ENCODE peak calls at places on chromosomes 5 and 9, in nine cellular contexts. D is CD8-positive, alpha-beta T cell; U is suprapubic skin; C is gastrocnemius medialis; H is brain microvascular endothelial cell; V is tibial nerve; W is left ventricle myocardium inferior; T is kidney; R is GM23338. K is an unnamed sample.
A peak's percentile ranks its signal among the peaks of the same experiment; 100 is the strongest.

GRCh38 chr9:83280259-83280658 is 217.3 kb upstream of the RASEF start:
- DNase-seq in W (no peak), U (no peak), R (no peak), D (no peak), V (no peak), T (no peak), H (peak; percentile 41), C (peak; percentile 59), K (no peak)

GRCh38 chr9:136110082-136111061 is 8.3 kb downstream of the TMEM250 start:
- DNase-seq in C (no peak), U (no peak), R (peak; percentile 62), V (no peak), D (peak; percentile 32), W (no peak), H (no peak), T (no peak), K (no peak)

GRCh38 chr5:143583385-143583784 is 179.9 kb upstream of the NR3C1 start:
- DNase-seq in W (no peak), C (no peak), U (no peak), D (no peak), R (no peak), V (no peak), T (no peak), H (no peak), K (no peak)

GRCh38 chr5:114055318-114055788 is 306.5 kb upstream of the KCNN2 start:
- DNase-seq in T (peak; percentile 72), U (no peak), V (no peak), W (peak; percentile 58), R (peak; percentile 88), H (peak; percentile 27), D (no peak), C (peak; percentile 50), K (no peak)

GRCh38 chr9:125262217-125262991 is 778 bp downstream of the GAPVD1 start:
- DNase-seq in V (no peak), T (no peak), U (peak; percentile 48), D (peak; percentile 35), C (peak; percentile 43), R (no peak), W (no peak), H (no peak), K (no peak)

GRCh38 chr9:74642376-74642775 is 145.2 kb downstream of the RORB start:
- DNase-seq in V (no peak), D (no peak), T (no peak), U (no peak), H (no peak), W (no peak), C (no peak), R (no peak), K (no peak)

GRCh38 chr9:83401328-83401895 is 136.8 kb downstream of the FRMD3 start:
- DNase-seq in U (no peak), T (no peak), D (no peak), R (peak; percentile 8), H (no peak), W (no peak), V (no peak), C (no peak), K (no peak)

GRCh38 chr5:138469540-138470321 is 4.5 kb downstream of the EGR1 start:
- DNase-seq in D (no peak), R (no peak), H (peak; percentile 52), W (no peak), C (no peak), V (no peak), T (no peak), U (no peak), K (no peak)

GRCh38 chr9:133377721-133378216 is 1.6 kb downstream of the STKLD1 start:
- DNase-seq in D (no peak), T (no peak), U (no peak), V (no peak), C (no peak), H (peak; percentile 19), W (no peak), R (no peak), K (no peak)

GRCh38 chr9:36895744-36896260 is 138.3 kb downstream of the PAX5 start:
- DNase-seq in U (peak; percentile 22), W (no peak), R (no peak), D (no peak), V (no peak), C (no peak), T (no peak), H (no peak), K (peak; percentile 50)

GRCh38 chr9:91047993-91048607 is 246.5 kb downstream of the SYK start:
- DNase-seq in H (peak; percentile 89), T (no peak), U (peak; percentile 36), W (no peak), D (no peak), R (no peak), V (no peak), C (no peak), K (no peak)

GRCh38 chr9:36144322-36145206 is 8.0 kb downstream of the GLIPR2 start:
- DNase-seq in V (no peak), H (no peak), W (no peak), T (no peak), C (no peak), D (no peak), R (no peak), U (no peak), K (no peak)

GRCh38 chr9:122116040-122116439 is 22.9 kb upstream of the TTLL11 start:
- DNase-seq in C (no peak), T (peak; percentile 2), W (no peak), R (peak; percentile 69), V (no peak), H (no peak), U (no peak), D (no peak), K (no peak)

GRCh38 chr9:137501457-137501856 is 42.3 kb upstream of the NSMF start:
- DNase-seq in D (no peak), C (no peak), T (no peak), V (no peak), W (no peak), H (no peak), R (no peak), U (no peak), K (no peak)

GRCh38 chr5:157463621-157464407 is 3.8 kb downstream of the NIPAL4 start:
- DNase-seq in T (no peak), R (no peak), D (no peak), U (no peak), V (no peak), C (peak; percentile 25), W (no peak), H (peak; percentile 47), K (peak; percentile 17)

GRCh38 chr9:125538092-125538473 is 168.9 kb downstream of the MAPKAP1 start:
- DNase-seq in V (no peak), C (no peak), H (peak; percentile 91), U (no peak), T (no peak), D (no peak), W (no peak), R (no peak), K (no peak)

GRCh38 chr5:5708367-5708919 is 286.0 kb downstream of the ICE1 start:
- DNase-seq in H (no peak), T (no peak), U (no peak), R (no peak), W (no peak), D (no peak), V (no peak), C (no peak), K (no peak)

GRCh38 chr9:34154052-34154451 is 24.8 kb upstream of the UBAP1 start:
- DNase-seq in H (no peak), C (no peak), W (no peak), V (no peak), T (no peak), U (no peak), D (no peak), R (peak; percentile 28), K (no peak)

DNA sequence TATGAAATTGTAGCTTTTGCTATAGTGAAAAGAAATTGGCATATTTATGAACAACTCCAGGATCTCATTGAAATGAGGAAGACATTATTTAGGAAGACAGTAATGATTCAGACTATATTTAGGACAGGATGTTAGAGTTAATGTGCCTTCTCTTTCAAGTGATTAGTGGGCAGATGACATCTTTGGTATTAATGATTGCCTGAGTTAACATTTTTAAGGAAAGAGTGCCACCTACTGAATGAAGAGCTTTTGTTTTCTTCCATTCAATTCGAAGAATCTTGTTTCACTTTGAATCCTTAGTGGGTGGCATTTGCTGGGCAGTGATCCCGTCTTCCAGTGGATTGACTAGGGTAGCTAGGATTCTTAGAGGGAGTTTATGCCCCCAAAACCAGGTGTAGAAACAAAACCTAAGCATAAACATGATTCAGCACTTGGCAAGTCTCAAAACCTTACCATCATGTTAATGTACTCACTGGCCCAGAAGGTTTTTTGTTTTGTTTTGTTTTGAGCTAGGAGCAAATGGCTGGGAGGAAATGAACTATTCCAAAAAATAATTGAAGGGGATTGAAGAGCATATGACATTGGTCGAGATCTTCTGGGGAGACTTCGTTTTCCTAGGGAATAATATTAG is 23.2 kb downstream of the MAP3K1 start:
- DNase-seq in D (no peak), V (no peak), U (no peak), H (no peak), T (no peak), W (no peak), C (no peak), R (peak; percentile 60), K (no peak)
- H3K27ac ChIP-seq in D (no peak overlapping the region), V (no peak overlapping the region), U (peak overlapping the region; percentile 65), H (peak overlapping the region; percentile 21), T (no peak overlapping the region), W (peak overlapping the region; percentile 54), C (peak overlapping the region; percentile 35), R (no peak overlapping the region), K (no peak overlapping the region)

DNA sequence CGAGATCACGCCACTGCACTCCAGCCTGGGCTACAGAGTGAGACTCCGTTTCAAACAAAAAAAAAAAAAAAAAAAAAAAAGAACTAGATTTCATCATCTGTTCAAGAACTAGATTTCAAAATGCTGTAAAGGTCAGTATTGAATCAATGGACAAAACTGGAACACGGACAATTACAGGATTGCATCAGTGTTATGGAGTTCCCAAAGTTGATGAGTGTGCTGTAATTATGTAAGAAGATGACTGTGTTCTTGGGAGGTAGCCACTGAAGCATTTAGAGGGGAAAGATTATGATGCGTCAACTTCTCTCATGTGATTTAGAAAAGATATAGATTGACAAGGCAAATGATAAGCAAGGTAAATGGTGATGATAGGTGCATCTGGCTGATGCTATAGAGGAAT is 6.5 kb downstream of the FAM240B start:
- DNase-seq in T (no peak), W (no peak), H (peak; percentile 45), R (no peak), C (no peak), D (no peak), U (no peak), V (peak; percentile 69), K (no peak)
- H3K4me3 ChIP-seq in T (no peak overlapping the region), W (no peak overlapping the region), H (no peak overlapping the region), R (no peak overlapping the region), C (no peak overlapping the region), D (no peak overlapping the region), U (no peak overlapping the region), V (no peak overlapping the region), K (no peak overlapping the region)

DNA sequence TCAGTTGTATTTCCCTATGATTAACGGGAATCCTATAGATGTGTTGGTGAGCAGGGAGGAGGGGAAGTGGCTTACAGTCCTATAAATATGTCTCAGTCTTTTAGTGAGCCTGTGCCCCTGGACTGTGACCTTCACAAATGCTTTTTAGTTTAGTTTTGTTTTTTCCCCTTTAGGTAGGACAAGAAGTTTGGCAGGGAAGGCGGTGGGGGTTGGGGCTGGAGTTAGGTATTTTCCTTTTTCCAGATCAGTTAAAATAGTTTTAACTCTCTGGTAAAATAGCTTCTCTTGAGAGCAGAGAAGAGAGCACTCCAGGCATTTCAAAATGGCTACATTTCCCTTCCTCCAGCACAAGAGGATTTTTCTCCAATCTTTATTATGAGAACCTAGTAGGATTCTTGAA is 272.1 kb downstream of the SPATA31D1 start:
- DNase-seq in V (no peak), U (no peak), D (no peak), H (no peak), T (no peak), W (no peak), C (no peak), R (no peak), K (no peak)
- TF ChIP-seq CTCF in V (no peak), U (no peak), D (no peak), H (no peak), T (no peak), W (no peak), C (no peak), R (no peak), K (no peak)

GRCh38 chr9:94721754-94722153 is 4.7 kb upstream of the AOPEP start:
- DNase-seq in W (no peak), T (no peak), V (no peak), U (no peak), D (no peak), H (no peak), C (no peak), R (no peak), K (no peak)
- H3K27ac ChIP-seq in W (no peak overlapping the region), T (no peak overlapping the region), V (no peak overlapping the region), U (no peak overlapping the region), D (no peak overlapping the region), H (no peak overlapping the region), C (no peak overlapping the region), R (no peak overlapping the region), K (no peak overlapping the region)

K was measured in coronary artery.